ENCODE peak calls at places on chromosomes 6 and 20, in five cellular contexts. One of them, this sample, is unnamed.
A peak's percentile ranks its signal among the peaks of the same experiment; 100 is the strongest.

GRCh38 chr6:108916026-108916689 is 67.9 kb downstream of the ARMC2 start:
- DNase-seq in ureter: no peak
- DNase-seq in mesenteric fat pad: no peak
- DNase-seq in NCI-H1092 treated with DMSO at 0.1 percent for 48 hours: no peak
- DNase-seq in activated CD4-positive, alpha-beta T cell treated with anti-CD3 and anti-CD28 coated beads, Interleukin-2, amount 50 U/mL, for 1 hour: no peak
- DNase-seq in this sample: no peak

GRCh38 chr6:43856005-43856765 is 86.2 kb downstream of the VEGFA start:
- DNase-seq in ureter: peak; percentile 63
- DNase-seq in mesenteric fat pad: no peak
- DNase-seq in NCI-H1092 treated with DMSO at 0.1 percent for 48 hours: peak; percentile 5
- DNase-seq in activated CD4-positive, alpha-beta T cell treated with anti-CD3 and anti-CD28 coated beads, Interleukin-2, amount 50 U/mL, for 1 hour: no peak
- DNase-seq in this sample: no peak

GRCh38 chr20:20488388-20488787 is 120.5 kb downstream of the INSM1 start:
- DNase-seq in ureter: no peak
- DNase-seq in mesenteric fat pad: no peak
- DNase-seq in NCI-H1092 treated with DMSO at 0.1 percent for 48 hours: no peak
- DNase-seq in activated CD4-positive, alpha-beta T cell treated with anti-CD3 and anti-CD28 coated beads, Interleukin-2, amount 50 U/mL, for 1 hour: no peak
- DNase-seq in this sample: no peak

GRCh38 chr6:15366003-15366535 is 120.2 kb downstream of the JARID2 start:
- DNase-seq in ureter: no peak
- DNase-seq in mesenteric fat pad: no peak
- DNase-seq in NCI-H1092 treated with DMSO at 0.1 percent for 48 hours: no peak
- DNase-seq in activated CD4-positive, alpha-beta T cell treated with anti-CD3 and anti-CD28 coated beads, Interleukin-2, amount 50 U/mL, for 1 hour: no peak
- DNase-seq in this sample: no peak

GRCh38 chr20:63013207-63013606 is 6.4 kb upstream of the BHLHE23 start:
- DNase-seq in ureter: no peak
- DNase-seq in mesenteric fat pad: no peak
- DNase-seq in NCI-H1092 treated with DMSO at 0.1 percent for 48 hours: no peak
- DNase-seq in activated CD4-positive, alpha-beta T cell treated with anti-CD3 and anti-CD28 coated beads, Interleukin-2, amount 50 U/mL, for 1 hour: no peak
- DNase-seq in this sample: no peak

GRCh38 chr20:59253779-59254319 is 46.6 kb upstream of the EDN3 start:
- DNase-seq in ureter: no peak
- DNase-seq in mesenteric fat pad: no peak
- DNase-seq in NCI-H1092 treated with DMSO at 0.1 percent for 48 hours: no peak
- DNase-seq in activated CD4-positive, alpha-beta T cell treated with anti-CD3 and anti-CD28 coated beads, Interleukin-2, amount 50 U/mL, for 1 hour: peak; percentile 24
- DNase-seq in this sample: peak; percentile 20

GRCh38 chr6:149862901-149863595 is 1.1 kb downstream of the LRP11 start:
- DNase-seq in ureter: peak; percentile 79
- DNase-seq in mesenteric fat pad: no peak
- DNase-seq in NCI-H1092 treated with DMSO at 0.1 percent for 48 hours: peak; percentile 46
- DNase-seq in activated CD4-positive, alpha-beta T cell treated with anti-CD3 and anti-CD28 coated beads, Interleukin-2, amount 50 U/mL, for 1 hour: peak; percentile 3
- DNase-seq in this sample: peak; percentile 7

GRCh38 chr6:113994934-113995342 is 24.0 kb upstream of the HDAC2 start:
- DNase-seq in ureter: peak; percentile 54
- DNase-seq in mesenteric fat pad: no peak
- DNase-seq in NCI-H1092 treated with DMSO at 0.1 percent for 48 hours: peak; percentile 24
- DNase-seq in activated CD4-positive, alpha-beta T cell treated with anti-CD3 and anti-CD28 coated beads, Interleukin-2, amount 50 U/mL, for 1 hour: no peak
- DNase-seq in this sample: peak; percentile 37

GRCh38 chr20:3044336-3044965 is 1.0 kb downstream of the GNRH2 start:
- DNase-seq in ureter: no peak
- DNase-seq in mesenteric fat pad: no peak
- DNase-seq in NCI-H1092 treated with DMSO at 0.1 percent for 48 hours: no peak
- DNase-seq in activated CD4-positive, alpha-beta T cell treated with anti-CD3 and anti-CD28 coated beads, Interleukin-2, amount 50 U/mL, for 1 hour: no peak
- DNase-seq in this sample: no peak

GRCh38 chr6:32153252-32153834 is 598 bp upstream of the PPT2 start:
- DNase-seq in ureter: no peak
- DNase-seq in mesenteric fat pad: no peak
- DNase-seq in NCI-H1092 treated with DMSO at 0.1 percent for 48 hours: no peak
- DNase-seq in activated CD4-positive, alpha-beta T cell treated with anti-CD3 and anti-CD28 coated beads, Interleukin-2, amount 50 U/mL, for 1 hour: no peak
- DNase-seq in this sample: no peak

GRCh38 chr20:63130654-63131577 is 85.0 kb downstream of the YTHDF1 start:
- DNase-seq in ureter: no peak
- DNase-seq in mesenteric fat pad: peak; percentile 72
- DNase-seq in NCI-H1092 treated with DMSO at 0.1 percent for 48 hours: no peak
- DNase-seq in activated CD4-positive, alpha-beta T cell treated with anti-CD3 and anti-CD28 coated beads, Interleukin-2, amount 50 U/mL, for 1 hour: no peak
- DNase-seq in this sample: no peak

GRCh38 chr20:19321176-19321575 is 108.7 kb downstream of the SLC24A3 start:
- DNase-seq in ureter: no peak
- DNase-seq in mesenteric fat pad: no peak
- DNase-seq in NCI-H1092 treated with DMSO at 0.1 percent for 48 hours: no peak
- DNase-seq in activated CD4-positive, alpha-beta T cell treated with anti-CD3 and anti-CD28 coated beads, Interleukin-2, amount 50 U/mL, for 1 hour: no peak
- DNase-seq in this sample: no peak

GRCh38 chr6:2817778-2818443 is 23.8 kb downstream of the SERPINB1 start:
- DNase-seq in ureter: no peak
- DNase-seq in mesenteric fat pad: no peak
- DNase-seq in NCI-H1092 treated with DMSO at 0.1 percent for 48 hours: no peak
- DNase-seq in activated CD4-positive, alpha-beta T cell treated with anti-CD3 and anti-CD28 coated beads, Interleukin-2, amount 50 U/mL, for 1 hour: no peak
- DNase-seq in this sample: no peak

GRCh38 chr6:22569281-22570184 is at the start of gene HDGFL1:
- DNase-seq in ureter: no peak
- DNase-seq in mesenteric fat pad: no peak
- DNase-seq in NCI-H1092 treated with DMSO at 0.1 percent for 48 hours: no peak
- DNase-seq in activated CD4-positive, alpha-beta T cell treated with anti-CD3 and anti-CD28 coated beads, Interleukin-2, amount 50 U/mL, for 1 hour: no peak
- DNase-seq in this sample: no peak